ENCODE peak calls at places on chromosome 15, in five cellular contexts. S is PC-3, L is fibroblast of mammary gland, I is uterus, E is left lung. G is an unnamed sample.

GRCh38 chr15:39300451-39301153 is 280.3 kb upstream of the THBS1 start:
- DNase-seq in E (no peak), I (no peak), L (peak), S (peak), G (no peak)

GRCh38 chr15:99123706-99124451 is 19.0 kb downstream of the SYNM start:
- DNase-seq in E (peak), S (peak), L (peak), I (peak), G (peak)

GRCh38 chr15:101725073-101725472 is 800 bp upstream of the TARS3 start:
- DNase-seq in E (no peak), S (no peak), L (no peak), I (no peak), G (no peak)

GRCh38 chr15:96330064-96330449 is 443 bp upstream of the NR2F2 start:
- DNase-seq in L (peak), I (no peak), E (peak), S (peak), G (peak)

GRCh38 chr15:100818927-100819326 is 60.7 kb upstream of the ALDH1A3 start:
- DNase-seq in L (peak), S (peak), E (no peak), I (peak), G (no peak)

GRCh38 chr15:56366211-56366610 is 985 bp downstream of the TEX9 start:
- DNase-seq in E (no peak), L (no peak), I (no peak), S (peak), G (no peak)

GRCh38 chr15:98177950-98178848 is 217.7 kb downstream of the ARRDC4 start:
- DNase-seq in S (peak), L (peak), E (no peak), I (peak), G (no peak)

GRCh38 chr15:80743189-80743833 is 35.9 kb upstream of the CEMIP start:
- DNase-seq in E (no peak), I (no peak), L (no peak), S (peak), G (no peak)

GRCh38 chr15:25684521-25685215 is 178.5 kb downstream of the ATP10A start:
- DNase-seq in L (peak), E (no peak), I (peak), S (peak), G (peak)

GRCh38 chr15:32822739-32823138 is 104.9 kb downstream of the GREM1 start:
- DNase-seq in S (no peak), L (no peak), I (no peak), E (no peak), G (no peak)

GRCh38 chr15:93052090-93052892 is 36.7 kb downstream of the RGMA start:
- DNase-seq in S (peak), E (peak), L (no peak), I (no peak), G (no peak)

GRCh38 chr15:35448294-35448693 is 97.7 kb downstream of the DPH6 start:
- DNase-seq in I (no peak), L (peak), S (peak), E (no peak), G (no peak)

GRCh38 chr15:73650387-73651126 is 17.4 kb upstream of the NPTN start:
- DNase-seq in E (no peak), L (peak), I (no peak), S (no peak), G (no peak)

GRCh38 chr15:99054892-99055291 is 47.3 kb upstream of the PGPEP1L start:
- DNase-seq in S (no peak), E (no peak), L (no peak), I (no peak), G (no peak)

GRCh38 chr15:43794269-43795037 is 2.3 kb downstream of the SERF2 start:
- DNase-seq in I (no peak), E (no peak), L (peak), S (no peak), G (no peak)

GRCh38 chr15:73212424-73212823 is 156.3 kb downstream of the HCN4 start:
- DNase-seq in I (no peak), L (no peak), S (no peak), E (no peak), G (no peak)

GRCh38 chr15:55816017-55816416 is 73.1 kb upstream of the PRTG start:
- DNase-seq in I (no peak), L (no peak), S (no peak), E (no peak), G (no peak)

GRCh38 chr15:54282228-54282836 is 304.1 kb downstream of the UNC13C start:
- DNase-seq in L (no peak), E (no peak), S (no peak), I (no peak), G (no peak)

GRCh38 chr15:47708116-47708515 is 9.2 kb upstream of the SEMA6D start:
- DNase-seq in L (no peak), S (no peak), E (no peak), I (no peak), G (no peak)

GRCh38 chr15:87619161-87619960 is 637.2 kb downstream of the NTRK3 start:
- DNase-seq in L (peak), S (peak), E (no peak), I (peak), G (no peak)

GRCh38 chr15:78658823-78659222 is 17.8 kb upstream of the CHRNB4 start:
- DNase-seq in E (no peak), L (no peak), I (no peak), S (no peak), G (no peak)

GRCh38 chr15:81015595-81016252 is 15.0 kb downstream of the TLNRD1 start:
- DNase-seq in L (no peak), S (no peak), I (no peak), E (no peak), G (no peak)

GRCh38 chr15:71093089-71094024 is 21.9 kb upstream of the THSD4 start:
- DNase-seq in S (peak), I (no peak), L (peak), E (peak), G (no peak)

GRCh38 chr15:62845239-62846126 is 197.1 kb upstream of the TPM1 start:
- DNase-seq in E (no peak), I (no peak), S (peak), L (peak), G (no peak)

GRCh38 chr15:62844564-62845235 is 197.8 kb upstream of the TPM1 start:
- DNase-seq in S (no peak), I (no peak), E (no peak), L (no peak), G (no peak)

GRCh38 chr15:62847900-62848489 is 194.6 kb upstream of the TPM1 start:
- DNase-seq in S (peak), L (peak), I (peak), E (no peak), G (no peak)

GRCh38 chr15:62846805-62847481 is 195.6 kb upstream of the TPM1 start:
- DNase-seq in I (no peak), S (no peak), L (no peak), E (no peak), G (no peak)

GRCh38 chr15:62846131-62846804 is 196.3 kb upstream of the TPM1 start:
- DNase-seq in I (no peak), S (no peak), E (no peak), L (no peak), G (no peak)
- H3K4me3 ChIP-seq in I (no peak), S (no peak), E (no peak), L (no peak), G (no peak)

GRCh38 chr15:58222698-58223097 is 84.5 kb downstream of the AQP9 start:
- DNase-seq in L (peak), S (no peak), I (no peak), E (no peak), G (no peak)
- TF ChIP-seq CTCF in L (peak), S (no peak), I (no peak), E (no peak), G (no peak)

GRCh38 chr15:76190767-76191538 is 120.3 kb downstream of the ETFA start:
- DNase-seq in E (peak), L (peak), S (peak), I (peak), G (no peak)
- H3K4me3 ChIP-seq in E (no peak), L (no peak), S (peak), I (no peak), G (peak)

GRCh38 chr15:69999392-70000085 is 98.2 kb downstream of the TLE3 start:
- DNase-seq in L (no peak), E (no peak), S (no peak), I (no peak), G (no peak)

GRCh38 chr15:70004826-70005225 is 92.9 kb downstream of the TLE3 start:
- DNase-seq in L (no peak), E (no peak), I (no peak), S (no peak), G (no peak)

GRCh38 chr15:69998541-69999391 is 99.0 kb downstream of the TLE3 start:
- DNase-seq in I (no peak), L (no peak), E (no peak), S (no peak), G (no peak)

GRCh38 chr15:70002897-70003296 is 94.8 kb downstream of the TLE3 start:
- DNase-seq in I (no peak), S (no peak), L (no peak), E (no peak), G (no peak)

GRCh38 chr15:70001859-70002258 is 95.9 kb downstream of the TLE3 start:
- DNase-seq in I (no peak), S (no peak), L (no peak), E (no peak), G (no peak)
- TF ChIP-seq CTCF in I (no peak), S (no peak), L (no peak), E (no peak), G (no peak)

DNA sequence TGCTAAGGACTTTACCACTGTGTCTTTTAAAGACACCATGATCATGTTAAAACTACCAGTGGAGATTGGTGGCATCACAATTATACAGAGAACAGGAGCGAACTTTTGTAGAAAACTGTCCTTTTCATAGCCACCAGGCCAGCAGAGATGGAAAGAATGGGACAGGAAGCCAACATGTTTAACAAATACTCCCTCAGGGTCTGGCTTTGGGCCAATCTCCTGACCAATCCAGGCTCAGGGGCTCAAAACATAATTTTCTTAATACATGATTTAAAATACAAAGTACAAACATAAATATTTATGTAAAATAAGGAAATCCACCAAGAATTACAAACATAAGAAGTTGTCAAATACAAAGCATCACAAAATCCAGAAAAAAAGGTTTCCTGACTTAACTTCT is 266.0 kb downstream of the VPS13C start:
- DNase-seq in S (peak), E (no peak), I (no peak), L (peak), G (no peak)
- H3K4me3 ChIP-seq in S (no peak), E (no peak), I (no peak), L (no peak), G (no peak)

G was measured in coronary artery.